ENCODE peak calls at places on chromosomes 3 and 15, in seven cellular contexts. One of them, this sample, is unnamed.

GRCh38 chr3:193452338-193452737 is 73.8 kb upstream of the ATP13A5 start:
- DNase-seq in progenitor cell of endocrine pancreas: no peak
- DNase-seq in GM20000: no peak
- DNase-seq in epithelial cell of esophagus: peak
- DNase-seq in cardiac fibroblast: no peak
- DNase-seq in kidney epithelial cell: no peak
- DNase-seq in cardiac muscle cell: peak
- DNase-seq in this sample: no peak

GRCh38 chr15:96412919-96413231 is 82.4 kb downstream of the NR2F2 start:
- DNase-seq in cardiac muscle cell: no peak
- DNase-seq in kidney epithelial cell: no peak
- DNase-seq in cardiac fibroblast: no peak
- DNase-seq in progenitor cell of endocrine pancreas: no peak
- DNase-seq in GM20000: no peak
- DNase-seq in epithelial cell of esophagus: peak
- DNase-seq in this sample: no peak

GRCh38 chr15:76178321-76178720 is 118.5 kb downstream of the TMEM266 start:
- DNase-seq in progenitor cell of endocrine pancreas: no peak
- DNase-seq in kidney epithelial cell: no peak
- DNase-seq in epithelial cell of esophagus: no peak
- DNase-seq in cardiac muscle cell: no peak
- DNase-seq in cardiac fibroblast: no peak
- DNase-seq in GM20000: no peak
- DNase-seq in this sample: peak

GRCh38 chr3:178671261-178672191 is 135.3 kb downstream of the KCNMB2 start:
- DNase-seq in progenitor cell of endocrine pancreas: no peak
- DNase-seq in kidney epithelial cell: peak
- DNase-seq in GM20000: no peak
- DNase-seq in cardiac muscle cell: peak
- DNase-seq in cardiac fibroblast: peak
- DNase-seq in epithelial cell of esophagus: peak
- DNase-seq in this sample: no peak

GRCh38 chr3:136621628-136622027 is 130.6 kb downstream of the STAG1 start:
- DNase-seq in kidney epithelial cell: no peak
- DNase-seq in cardiac fibroblast: peak
- DNase-seq in epithelial cell of esophagus: peak
- DNase-seq in GM20000: no peak
- DNase-seq in cardiac muscle cell: no peak
- DNase-seq in progenitor cell of endocrine pancreas: no peak
- DNase-seq in this sample: no peak

GRCh38 chr3:112718967-112719366 is 78.0 kb upstream of the CCDC80 start:
- DNase-seq in progenitor cell of endocrine pancreas: no peak
- DNase-seq in kidney epithelial cell: no peak
- DNase-seq in GM20000: no peak
- DNase-seq in cardiac fibroblast: no peak
- DNase-seq in epithelial cell of esophagus: no peak
- DNase-seq in cardiac muscle cell: no peak
- DNase-seq in this sample: no peak

GRCh38 chr3:45677045-45677436 is 12.2 kb upstream of the SACM1L start:
- DNase-seq in cardiac fibroblast: peak
- DNase-seq in epithelial cell of esophagus: peak
- DNase-seq in GM20000: no peak
- DNase-seq in progenitor cell of endocrine pancreas: no peak
- DNase-seq in kidney epithelial cell: peak
- DNase-seq in cardiac muscle cell: no peak
- DNase-seq in this sample: no peak

GRCh38 chr3:53161820-53162671 is 1.0 kb downstream of the PRKCD start:
- DNase-seq in GM20000: peak
- DNase-seq in cardiac muscle cell: peak
- DNase-seq in cardiac fibroblast: peak
- DNase-seq in progenitor cell of endocrine pancreas: peak
- DNase-seq in kidney epithelial cell: no peak
- DNase-seq in epithelial cell of esophagus: peak
- DNase-seq in this sample: peak

GRCh38 chr3:194928183-194928736 is 242.6 kb downstream of the FAM43A start:
- DNase-seq in GM20000: no peak
- DNase-seq in kidney epithelial cell: no peak
- DNase-seq in epithelial cell of esophagus: peak
- DNase-seq in progenitor cell of endocrine pancreas: no peak
- DNase-seq in cardiac muscle cell: no peak
- DNase-seq in cardiac fibroblast: peak
- DNase-seq in this sample: no peak

GRCh38 chr15:66252411-66253295 is 897 bp downstream of the MEGF11 start:
- DNase-seq in cardiac muscle cell: peak
- DNase-seq in epithelial cell of esophagus: peak
- DNase-seq in GM20000: peak
- DNase-seq in cardiac fibroblast: peak
- DNase-seq in kidney epithelial cell: no peak
- DNase-seq in progenitor cell of endocrine pancreas: peak
- DNase-seq in this sample: peak

GRCh38 chr15:69719527-69719926 is 266.9 kb downstream of the RPLP1 start:
- DNase-seq in GM20000: peak
- DNase-seq in epithelial cell of esophagus: no peak
- DNase-seq in cardiac muscle cell: no peak
- DNase-seq in kidney epithelial cell: no peak
- DNase-seq in cardiac fibroblast: peak
- DNase-seq in progenitor cell of endocrine pancreas: no peak
- DNase-seq in this sample: no peak

GRCh38 chr3:143119009-143119914 is at the start of gene CHST2:
- DNase-seq in cardiac fibroblast: peak
- DNase-seq in kidney epithelial cell: no peak
- DNase-seq in progenitor cell of endocrine pancreas: peak
- DNase-seq in GM20000: peak
- DNase-seq in epithelial cell of esophagus: peak
- DNase-seq in cardiac muscle cell: peak
- DNase-seq in this sample: peak

GRCh38 chr15:40744810-40745152 is 10.3 kb downstream of the RMDN3 start:
- DNase-seq in progenitor cell of endocrine pancreas: no peak
- DNase-seq in GM20000: no peak
- DNase-seq in cardiac muscle cell: no peak
- DNase-seq in epithelial cell of esophagus: no peak
- DNase-seq in cardiac fibroblast: no peak
- DNase-seq in kidney epithelial cell: no peak
- DNase-seq in this sample: no peak

DNA sequence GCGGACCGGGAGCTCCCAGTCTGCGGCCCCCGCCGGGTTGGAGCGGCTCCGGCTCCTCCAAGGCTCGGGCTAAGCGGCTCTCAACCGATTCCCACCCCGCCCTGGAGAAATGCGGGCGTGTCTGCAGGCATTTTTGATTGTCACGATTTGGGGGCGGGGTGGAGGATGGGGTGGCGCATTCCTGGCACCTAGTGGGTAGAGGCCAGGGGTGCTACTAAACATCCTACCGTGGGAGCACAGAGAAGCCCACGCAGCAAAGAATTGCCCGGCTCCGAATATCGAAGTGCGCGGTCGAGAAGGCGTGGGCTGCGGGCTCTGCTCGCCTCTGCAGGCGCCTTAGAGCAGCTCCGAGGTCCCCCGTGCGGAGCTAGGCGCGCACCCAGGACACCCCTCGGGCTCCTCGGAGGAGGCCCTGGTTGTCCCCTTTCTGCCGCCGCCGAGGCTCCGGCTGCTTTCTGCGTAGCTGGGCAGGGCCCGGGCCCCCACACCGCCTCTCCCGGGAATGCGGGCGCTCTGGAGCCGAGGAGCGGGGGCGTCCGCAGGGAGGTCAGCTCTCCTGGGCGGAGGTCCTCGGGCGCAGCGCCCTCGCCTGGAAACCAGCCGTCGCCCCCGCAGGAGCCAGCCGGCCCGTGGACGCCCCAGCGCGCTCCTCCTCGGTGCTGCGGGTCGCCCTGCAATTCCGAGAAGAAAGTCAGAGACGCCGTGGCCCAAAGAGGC is 16.5 kb upstream of the LAMP3 start:
- DNase-seq in epithelial cell of esophagus: peak
- DNase-seq in cardiac fibroblast: peak
- DNase-seq in cardiac muscle cell: peak
- DNase-seq in GM20000: peak
- DNase-seq in kidney epithelial cell: no peak
- DNase-seq in progenitor cell of endocrine pancreas: peak
- DNase-seq in this sample: peak
- TF ChIP-seq CTCF in epithelial cell of esophagus: no peak
- TF ChIP-seq CTCF in cardiac fibroblast: no peak
- TF ChIP-seq CTCF in cardiac muscle cell: peak
- TF ChIP-seq CTCF in GM20000: peak
- TF ChIP-seq CTCF in kidney epithelial cell: peak
- TF ChIP-seq CTCF in progenitor cell of endocrine pancreas: peak
- TF ChIP-seq CTCF in this sample: no peak

DNA sequence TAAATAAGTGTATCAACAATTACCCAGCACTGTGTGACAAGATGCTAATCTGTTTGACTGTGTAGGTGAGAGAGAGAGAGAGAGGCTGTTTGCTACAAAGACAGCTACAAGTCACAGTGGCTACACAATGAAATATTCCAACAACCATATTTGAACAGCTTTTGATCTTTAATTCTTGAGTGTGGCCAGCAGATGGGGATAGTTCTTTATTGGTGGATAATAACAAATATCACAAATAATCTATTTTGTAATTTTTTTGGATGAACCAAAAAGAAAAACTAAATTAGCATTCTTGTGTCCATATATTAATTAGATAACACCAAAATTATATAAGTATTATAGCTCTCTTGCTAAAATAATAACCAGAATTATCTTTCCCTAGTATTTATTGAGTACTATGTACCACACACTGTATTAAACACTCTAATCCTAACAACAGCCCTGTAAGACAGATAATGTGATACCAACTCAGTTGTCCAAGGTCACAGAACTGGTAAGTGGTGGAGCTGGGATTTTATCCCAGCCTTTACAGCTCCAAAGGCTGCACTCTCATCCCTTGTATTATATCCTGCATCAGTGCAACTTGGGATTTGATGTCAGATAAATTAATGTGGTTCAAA is 61.9 kb upstream of the C3orf80 start:
- DNase-seq in kidney epithelial cell: no peak
- DNase-seq in GM20000: no peak
- DNase-seq in cardiac fibroblast: peak
- DNase-seq in progenitor cell of endocrine pancreas: no peak
- DNase-seq in epithelial cell of esophagus: peak
- DNase-seq in cardiac muscle cell: peak
- DNase-seq in this sample: no peak
- TF ChIP-seq CTCF in kidney epithelial cell: peak
- TF ChIP-seq CTCF in GM20000: peak
- TF ChIP-seq CTCF in cardiac fibroblast: peak
- TF ChIP-seq CTCF in progenitor cell of endocrine pancreas: peak
- TF ChIP-seq CTCF in epithelial cell of esophagus: peak
- TF ChIP-seq CTCF in cardiac muscle cell: peak
- TF ChIP-seq CTCF in this sample: peak

GRCh38 chr3:146313411-146314111 is 62.7 kb upstream of the PLSCR4 start:
- DNase-seq in kidney epithelial cell: peak
- DNase-seq in GM20000: no peak
- DNase-seq in progenitor cell of endocrine pancreas: no peak
- DNase-seq in epithelial cell of esophagus: peak
- DNase-seq in cardiac fibroblast: peak
- DNase-seq in cardiac muscle cell: no peak
- DNase-seq in this sample: no peak
- TF ChIP-seq CTCF in kidney epithelial cell: no peak
- TF ChIP-seq CTCF in GM20000: no peak
- TF ChIP-seq CTCF in progenitor cell of endocrine pancreas: no peak
- TF ChIP-seq CTCF in epithelial cell of esophagus: no peak
- TF ChIP-seq CTCF in cardiac fibroblast: no peak
- TF ChIP-seq CTCF in cardiac muscle cell: no peak
- TF ChIP-seq CTCF in this sample: no peak

GRCh38 chr3:172203522-172204258 is 164.3 kb downstream of the FNDC3B start:
- DNase-seq in kidney epithelial cell: no peak
- DNase-seq in progenitor cell of endocrine pancreas: no peak
- DNase-seq in cardiac muscle cell: no peak
- DNase-seq in cardiac fibroblast: peak
- DNase-seq in epithelial cell of esophagus: no peak
- DNase-seq in GM20000: no peak
- DNase-seq in this sample: no peak

GRCh38 chr3:172201136-172201989 is 162.0 kb downstream of the FNDC3B start:
- DNase-seq in kidney epithelial cell: no peak
- DNase-seq in progenitor cell of endocrine pancreas: no peak
- DNase-seq in cardiac muscle cell: no peak
- DNase-seq in epithelial cell of esophagus: peak
- DNase-seq in cardiac fibroblast: peak
- DNase-seq in GM20000: no peak
- DNase-seq in this sample: no peak

GRCh38 chr3:172201990-172202318 is 162.6 kb downstream of the FNDC3B start:
- DNase-seq in progenitor cell of endocrine pancreas: no peak
- DNase-seq in kidney epithelial cell: no peak
- DNase-seq in GM20000: no peak
- DNase-seq in epithelial cell of esophagus: peak
- DNase-seq in cardiac fibroblast: peak
- DNase-seq in cardiac muscle cell: no peak
- DNase-seq in this sample: no peak

GRCh38 chr3:172204716-172205115 is 165.3 kb downstream of the FNDC3B start:
- DNase-seq in cardiac muscle cell: no peak
- DNase-seq in progenitor cell of endocrine pancreas: no peak
- DNase-seq in epithelial cell of esophagus: no peak
- DNase-seq in cardiac fibroblast: peak
- DNase-seq in GM20000: no peak
- DNase-seq in kidney epithelial cell: no peak
- DNase-seq in this sample: no peak

GRCh38 chr3:172202797-172203196 is 163.4 kb downstream of the FNDC3B start:
- DNase-seq in GM20000: no peak
- DNase-seq in cardiac muscle cell: no peak
- DNase-seq in epithelial cell of esophagus: no peak
- DNase-seq in cardiac fibroblast: no peak
- DNase-seq in progenitor cell of endocrine pancreas: no peak
- DNase-seq in kidney epithelial cell: no peak
- DNase-seq in this sample: no peak
- TF ChIP-seq CTCF in GM20000: no peak
- TF ChIP-seq CTCF in cardiac muscle cell: peak
- TF ChIP-seq CTCF in epithelial cell of esophagus: no peak
- TF ChIP-seq CTCF in cardiac fibroblast: peak
- TF ChIP-seq CTCF in progenitor cell of endocrine pancreas: no peak
- TF ChIP-seq CTCF in kidney epithelial cell: no peak
- TF ChIP-seq CTCF in this sample: no peak

DNA sequence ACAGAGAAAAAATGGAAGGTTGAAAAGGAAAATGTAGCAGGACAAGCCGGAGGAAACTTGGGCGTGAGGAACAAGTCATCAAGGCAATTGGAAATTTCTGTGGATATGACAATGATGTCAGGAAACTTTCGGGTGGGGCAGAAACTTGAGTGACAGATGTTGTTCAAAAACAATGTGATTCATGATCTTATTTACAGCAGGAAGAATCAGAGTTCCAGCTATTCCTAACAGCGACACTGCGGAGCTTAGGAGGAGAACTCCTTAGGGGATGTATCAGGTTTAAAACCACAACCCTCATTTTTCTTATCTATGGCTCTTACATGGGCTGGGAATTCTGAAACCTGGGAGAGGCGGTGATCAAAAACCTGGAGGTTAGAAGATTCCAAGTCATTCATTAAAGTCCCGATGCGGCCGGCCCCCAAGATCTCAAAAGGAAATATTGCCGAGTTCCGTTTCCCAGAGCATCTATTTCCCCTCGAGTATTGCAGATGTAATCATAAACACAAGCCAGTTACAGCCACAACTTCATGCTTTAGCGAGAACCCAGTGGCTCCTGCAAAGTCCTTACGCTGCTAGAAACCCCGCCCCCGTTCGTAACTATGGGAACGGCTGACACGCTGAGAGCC is 652 bp upstream of the ARRDC4 start:
- DNase-seq in cardiac muscle cell: no peak
- DNase-seq in GM20000: no peak
- DNase-seq in cardiac fibroblast: no peak
- DNase-seq in progenitor cell of endocrine pancreas: no peak
- DNase-seq in kidney epithelial cell: no peak
- DNase-seq in epithelial cell of esophagus: peak
- DNase-seq in this sample: no peak
- TF ChIP-seq CTCF in cardiac muscle cell: no peak
- TF ChIP-seq CTCF in GM20000: no peak
- TF ChIP-seq CTCF in cardiac fibroblast: no peak
- TF ChIP-seq CTCF in progenitor cell of endocrine pancreas: no peak
- TF ChIP-seq CTCF in kidney epithelial cell: no peak
- TF ChIP-seq CTCF in epithelial cell of esophagus: no peak
- TF ChIP-seq CTCF in this sample: no peak